ENCODE peak calls at places on chromosome 2, in seven cellular contexts. M is T-helper 17 cell, D is OCI-LY7, Z is fibroblast of lung, F is glutamatergic neuron, B is SK-MEL-5, R is T-helper 2 cell. T is an unnamed sample.

GRCh38 chr2:25651066-25651465 is 22.3 kb downstream of the DTNB start:
- DNase-seq in M (no peak), D (no peak), Z (peak), F (no peak), B (no peak), R (no peak), T (peak)

GRCh38 chr2:230128943-230129342 is 60.2 kb upstream of the SLC16A14 start:
- DNase-seq in M (no peak), D (no peak), Z (peak), F (no peak), B (peak), R (no peak), T (peak)

GRCh38 chr2:3480352-3481010 is 38.9 kb downstream of the ADI1 start:
- DNase-seq in M (no peak), D (peak), Z (no peak), F (no peak), B (no peak), R (no peak), T (no peak)

GRCh38 chr2:184114439-184114838 is 483.9 kb upstream of the ZNF804A start:
- DNase-seq in M (no peak), D (no peak), Z (no peak), F (no peak), B (no peak), R (no peak), T (no peak)

GRCh38 chr2:104851236-104852160 is 2.4 kb upstream of the POU3F3 start:
- DNase-seq in M (no peak), D (no peak), Z (no peak), F (no peak), B (no peak), R (no peak), T (no peak)

GRCh38 chr2:102126169-102126568 is 16.4 kb upstream of the IL1R1 start:
- DNase-seq in M (no peak), D (no peak), Z (no peak), F (no peak), B (no peak), R (peak), T (no peak)

GRCh38 chr2:170505631-170506270 is 209.4 kb upstream of the SP5 start:
- DNase-seq in M (no peak), D (no peak), Z (no peak), F (no peak), B (no peak), R (peak), T (peak)

GRCh38 chr2:240294514-240294913 is 140.9 kb upstream of the GPC1 start:
- DNase-seq in M (no peak), D (no peak), Z (no peak), F (no peak), B (no peak), R (no peak), T (no peak)

GRCh38 chr2:105754011-105754410 is 9.3 kb downstream of the NCK2 start:
- DNase-seq in M (no peak), D (no peak), Z (no peak), F (no peak), B (no peak), R (peak), T (no peak)

GRCh38 chr2:16151281-16151570 is 210.9 kb downstream of the MYCN start:
- DNase-seq in M (no peak), D (no peak), Z (no peak), F (no peak), B (no peak), R (no peak), T (no peak)

GRCh38 chr2:229257980-229258379 is 13.1 kb downstream of the PID1 start:
- DNase-seq in M (no peak), D (no peak), Z (no peak), F (no peak), B (no peak), R (no peak), T (no peak)

GRCh38 chr2:127455566-127456493 is 37.6 kb downstream of the PROC start:
- DNase-seq in M (no peak), D (no peak), Z (no peak), F (no peak), B (no peak), R (peak), T (peak)

GRCh38 chr2:165902929-165903328 is 50.6 kb downstream of the TTC21B start:
- DNase-seq in M (no peak), D (no peak), Z (peak), F (no peak), B (peak), R (peak), T (peak)

GRCh38 chr2:231337807-231338759 is 57.4 kb upstream of the B3GNT7 start:
- DNase-seq in M (no peak), D (no peak), Z (no peak), F (no peak), B (no peak), R (no peak), T (no peak)

GRCh38 chr2:19051238-19051831 is 307.1 kb downstream of the OSR1 start:
- DNase-seq in M (no peak), D (no peak), Z (no peak), F (no peak), B (peak), R (no peak), T (no peak)

GRCh38 chr2:51027442-51027841 is 4.5 kb downstream of the NRXN1 start:
- DNase-seq in M (peak), D (no peak), Z (no peak), F (no peak), B (no peak), R (no peak), T (no peak)

GRCh38 chr2:44751754-44752479 is 189.6 kb upstream of the SIX3 start:
- DNase-seq in M (no peak), D (no peak), Z (no peak), F (peak), B (peak), R (peak), T (peak)

GRCh38 chr2:108615480-108616090 is 81.3 kb downstream of the LIMS1 start:
- DNase-seq in M (no peak), D (peak), Z (no peak), F (no peak), B (no peak), R (peak), T (no peak)

GRCh38 chr2:26735096-26735495 is 29.0 kb upstream of the SLC35F6 start:
- DNase-seq in M (no peak), D (no peak), Z (peak), F (no peak), B (no peak), R (peak), T (no peak)

GRCh38 chr2:25673170-25674002 is at the start of gene DTNB:
- DNase-seq in M (peak), D (peak), Z (peak), F (peak), B (peak), R (peak), T (peak)

GRCh38 chr2:37645836-37646235 is 25.6 kb downstream of the CDC42EP3 start:
- DNase-seq in M (no peak), D (no peak), Z (no peak), F (no peak), B (peak), R (no peak), T (no peak)

GRCh38 chr2:177148477-177149154 is 64.0 kb upstream of the HNRNPA3 start:
- DNase-seq in M (peak), D (peak), Z (peak), F (peak), B (peak), R (peak), T (peak)

GRCh38 chr2:53103661-53104060 is 663.9 kb upstream of the CHAC2 start:
- DNase-seq in M (no peak), D (no peak), Z (peak), F (no peak), B (peak), R (no peak), T (no peak)

GRCh38 chr2:8296340-8296739 is 385.5 kb upstream of the ID2 start:
- DNase-seq in M (no peak), D (no peak), Z (no peak), F (no peak), B (no peak), R (no peak), T (no peak)

GRCh38 chr2:241050624-241051577 is 51.2 kb downstream of the MTERF4 start:
- DNase-seq in M (peak), D (peak), Z (no peak), F (peak), B (no peak), R (no peak), T (no peak)

GRCh38 chr2:205763708-205764501 is 81.6 kb downstream of the NRP2 start:
- DNase-seq in M (no peak), D (no peak), Z (peak), F (peak), B (peak), R (peak), T (peak)